ENCODE peak calls at places on chromosomes 16 and 17, in ten cellular contexts. One of them, this sample, is unnamed.

GRCh38 chr17:21214777-21215541 is 998 bp upstream of the TMEM11 start:
- DNase-seq in hypothalamus: no peak
- DNase-seq in activated CD4-positive, alpha-beta memory T cell treated with anti-CD3 and anti-CD28 coated beads, Interleukin-2, amount 10 ng/mL, durations not matched to agents 7 days and 5 days: no peak
- DNase-seq in stimulated activated CD8-positive, alpha-beta memory T cell treated with anti-CD3 and anti-CD28 coated beads, Interleukin-4, amount 100 ng/mL, for 1 hour: no peak
- DNase-seq in osteocyte: no peak
- DNase-seq in sciatic nerve: peak; percentile 65
- DNase-seq in stimulated activated CD4-positive, alpha-beta T cell treated with anti-CD3 and anti-CD28 coated beads, Interleukin-1b, Interleukin-23, amount 100 ng/mL, for 24 hours: no peak
- DNase-seq in choroid plexus epithelial cell: peak; percentile 39
- DNase-seq in hepatic stellate cell: peak; percentile 53
- DNase-seq in sigmoid colon: peak; percentile 70
- DNase-seq in this sample: peak; percentile 22

GRCh38 chr16:30786936-30787612 is at the start of gene ZNF629:
- DNase-seq in activated CD4-positive, alpha-beta memory T cell treated with anti-CD3 and anti-CD28 coated beads, Interleukin-2, amount 10 ng/mL, durations not matched to agents 7 days and 5 days: no peak
- DNase-seq in stimulated activated CD4-positive, alpha-beta T cell treated with anti-CD3 and anti-CD28 coated beads, Interleukin-1b, Interleukin-23, amount 100 ng/mL, for 24 hours: no peak
- DNase-seq in hepatic stellate cell: peak; percentile 93
- DNase-seq in stimulated activated CD8-positive, alpha-beta memory T cell treated with anti-CD3 and anti-CD28 coated beads, Interleukin-4, amount 100 ng/mL, for 1 hour: no peak
- DNase-seq in sigmoid colon: peak; percentile 89
- DNase-seq in sciatic nerve: peak; percentile 84
- DNase-seq in choroid plexus epithelial cell: peak; percentile 72
- DNase-seq in hypothalamus: peak; percentile 52
- DNase-seq in osteocyte: no peak
- DNase-seq in this sample: peak; percentile 45

GRCh38 chr16:27764869-27765675 is 215.1 kb downstream of the KATNIP start:
- DNase-seq in osteocyte: no peak
- DNase-seq in choroid plexus epithelial cell: no peak
- DNase-seq in hypothalamus: no peak
- DNase-seq in sciatic nerve: no peak
- DNase-seq in hepatic stellate cell: no peak
- DNase-seq in activated CD4-positive, alpha-beta memory T cell treated with anti-CD3 and anti-CD28 coated beads, Interleukin-2, amount 10 ng/mL, durations not matched to agents 7 days and 5 days: no peak
- DNase-seq in stimulated activated CD8-positive, alpha-beta memory T cell treated with anti-CD3 and anti-CD28 coated beads, Interleukin-4, amount 100 ng/mL, for 1 hour: no peak
- DNase-seq in sigmoid colon: no peak
- DNase-seq in stimulated activated CD4-positive, alpha-beta T cell treated with anti-CD3 and anti-CD28 coated beads, Interleukin-1b, Interleukin-23, amount 100 ng/mL, for 24 hours: no peak
- DNase-seq in this sample: no peak

GRCh38 chr17:50095626-50096037 is 481 bp downstream of the PDK2 start:
- DNase-seq in osteocyte: no peak
- DNase-seq in choroid plexus epithelial cell: peak; percentile 40
- DNase-seq in hypothalamus: no peak
- DNase-seq in sciatic nerve: no peak
- DNase-seq in activated CD4-positive, alpha-beta memory T cell treated with anti-CD3 and anti-CD28 coated beads, Interleukin-2, amount 10 ng/mL, durations not matched to agents 7 days and 5 days: no peak
- DNase-seq in hepatic stellate cell: no peak
- DNase-seq in stimulated activated CD4-positive, alpha-beta T cell treated with anti-CD3 and anti-CD28 coated beads, Interleukin-1b, Interleukin-23, amount 100 ng/mL, for 24 hours: no peak
- DNase-seq in stimulated activated CD8-positive, alpha-beta memory T cell treated with anti-CD3 and anti-CD28 coated beads, Interleukin-4, amount 100 ng/mL, for 1 hour: no peak
- DNase-seq in sigmoid colon: no peak
- DNase-seq in this sample: no peak

GRCh38 chr17:57985675-57985974 is 2.4 kb downstream of the VEZF1 start:
- DNase-seq in hepatic stellate cell: peak; percentile 34
- DNase-seq in hypothalamus: no peak
- DNase-seq in osteocyte: no peak
- DNase-seq in sciatic nerve: no peak
- DNase-seq in sigmoid colon: no peak
- DNase-seq in stimulated activated CD8-positive, alpha-beta memory T cell treated with anti-CD3 and anti-CD28 coated beads, Interleukin-4, amount 100 ng/mL, for 1 hour: no peak
- DNase-seq in stimulated activated CD4-positive, alpha-beta T cell treated with anti-CD3 and anti-CD28 coated beads, Interleukin-1b, Interleukin-23, amount 100 ng/mL, for 24 hours: no peak
- DNase-seq in activated CD4-positive, alpha-beta memory T cell treated with anti-CD3 and anti-CD28 coated beads, Interleukin-2, amount 10 ng/mL, durations not matched to agents 7 days and 5 days: no peak
- DNase-seq in choroid plexus epithelial cell: peak; percentile 25
- DNase-seq in this sample: no peak

GRCh38 chr16:47371615-47372014 is 89.2 kb downstream of the ITFG1 start:
- DNase-seq in hypothalamus: no peak
- DNase-seq in osteocyte: no peak
- DNase-seq in choroid plexus epithelial cell: no peak
- DNase-seq in stimulated activated CD4-positive, alpha-beta T cell treated with anti-CD3 and anti-CD28 coated beads, Interleukin-1b, Interleukin-23, amount 100 ng/mL, for 24 hours: no peak
- DNase-seq in activated CD4-positive, alpha-beta memory T cell treated with anti-CD3 and anti-CD28 coated beads, Interleukin-2, amount 10 ng/mL, durations not matched to agents 7 days and 5 days: no peak
- DNase-seq in hepatic stellate cell: no peak
- DNase-seq in sigmoid colon: no peak
- DNase-seq in sciatic nerve: no peak
- DNase-seq in stimulated activated CD8-positive, alpha-beta memory T cell treated with anti-CD3 and anti-CD28 coated beads, Interleukin-4, amount 100 ng/mL, for 1 hour: no peak
- DNase-seq in this sample: no peak

GRCh38 chr17:55524440-55525220 is 13.4 kb upstream of the SMIM36 start:
- DNase-seq in sigmoid colon: no peak
- DNase-seq in activated CD4-positive, alpha-beta memory T cell treated with anti-CD3 and anti-CD28 coated beads, Interleukin-2, amount 10 ng/mL, durations not matched to agents 7 days and 5 days: no peak
- DNase-seq in hypothalamus: no peak
- DNase-seq in sciatic nerve: no peak
- DNase-seq in hepatic stellate cell: no peak
- DNase-seq in choroid plexus epithelial cell: no peak
- DNase-seq in stimulated activated CD8-positive, alpha-beta memory T cell treated with anti-CD3 and anti-CD28 coated beads, Interleukin-4, amount 100 ng/mL, for 1 hour: no peak
- DNase-seq in stimulated activated CD4-positive, alpha-beta T cell treated with anti-CD3 and anti-CD28 coated beads, Interleukin-1b, Interleukin-23, amount 100 ng/mL, for 24 hours: no peak
- DNase-seq in osteocyte: no peak
- DNase-seq in this sample: no peak

GRCh38 chr16:57185446-57185944 is 344 bp downstream of the PSME3IP1 start:
- DNase-seq in choroid plexus epithelial cell: peak; percentile 64
- DNase-seq in hepatic stellate cell: peak; percentile 54
- DNase-seq in stimulated activated CD4-positive, alpha-beta T cell treated with anti-CD3 and anti-CD28 coated beads, Interleukin-1b, Interleukin-23, amount 100 ng/mL, for 24 hours: no peak
- DNase-seq in sigmoid colon: peak; percentile 82
- DNase-seq in stimulated activated CD8-positive, alpha-beta memory T cell treated with anti-CD3 and anti-CD28 coated beads, Interleukin-4, amount 100 ng/mL, for 1 hour: no peak
- DNase-seq in activated CD4-positive, alpha-beta memory T cell treated with anti-CD3 and anti-CD28 coated beads, Interleukin-2, amount 10 ng/mL, durations not matched to agents 7 days and 5 days: no peak
- DNase-seq in osteocyte: no peak
- DNase-seq in hypothalamus: no peak
- DNase-seq in sciatic nerve: peak; percentile 75
- DNase-seq in this sample: peak; percentile 47

GRCh38 chr17:30590086-30590485 is 112.9 kb downstream of the GOSR1 start:
- DNase-seq in stimulated activated CD4-positive, alpha-beta T cell treated with anti-CD3 and anti-CD28 coated beads, Interleukin-1b, Interleukin-23, amount 100 ng/mL, for 24 hours: no peak
- DNase-seq in sigmoid colon: no peak
- DNase-seq in osteocyte: no peak
- DNase-seq in choroid plexus epithelial cell: peak; percentile 16
- DNase-seq in activated CD4-positive, alpha-beta memory T cell treated with anti-CD3 and anti-CD28 coated beads, Interleukin-2, amount 10 ng/mL, durations not matched to agents 7 days and 5 days: no peak
- DNase-seq in sciatic nerve: no peak
- DNase-seq in hypothalamus: no peak
- DNase-seq in hepatic stellate cell: no peak
- DNase-seq in stimulated activated CD8-positive, alpha-beta memory T cell treated with anti-CD3 and anti-CD28 coated beads, Interleukin-4, amount 100 ng/mL, for 1 hour: no peak
- DNase-seq in this sample: peak; percentile 35

GRCh38 chr16:2224183-2224486 is 744 bp downstream of the E4F1 start:
- DNase-seq in osteocyte: no peak
- DNase-seq in stimulated activated CD8-positive, alpha-beta memory T cell treated with anti-CD3 and anti-CD28 coated beads, Interleukin-4, amount 100 ng/mL, for 1 hour: no peak
- DNase-seq in choroid plexus epithelial cell: peak; percentile 71
- DNase-seq in sigmoid colon: no peak
- DNase-seq in sciatic nerve: no peak
- DNase-seq in stimulated activated CD4-positive, alpha-beta T cell treated with anti-CD3 and anti-CD28 coated beads, Interleukin-1b, Interleukin-23, amount 100 ng/mL, for 24 hours: no peak
- DNase-seq in hepatic stellate cell: no peak
- DNase-seq in activated CD4-positive, alpha-beta memory T cell treated with anti-CD3 and anti-CD28 coated beads, Interleukin-2, amount 10 ng/mL, durations not matched to agents 7 days and 5 days: no peak
- DNase-seq in hypothalamus: no peak
- DNase-seq in this sample: peak; percentile 24

GRCh38 chr16:85644093-85644712 is 31.1 kb downstream of the GSE1 start:
- DNase-seq in hepatic stellate cell: no peak
- DNase-seq in osteocyte: no peak
- DNase-seq in choroid plexus epithelial cell: no peak
- DNase-seq in stimulated activated CD4-positive, alpha-beta T cell treated with anti-CD3 and anti-CD28 coated beads, Interleukin-1b, Interleukin-23, amount 100 ng/mL, for 24 hours: no peak
- DNase-seq in activated CD4-positive, alpha-beta memory T cell treated with anti-CD3 and anti-CD28 coated beads, Interleukin-2, amount 10 ng/mL, durations not matched to agents 7 days and 5 days: no peak
- DNase-seq in stimulated activated CD8-positive, alpha-beta memory T cell treated with anti-CD3 and anti-CD28 coated beads, Interleukin-4, amount 100 ng/mL, for 1 hour: no peak
- DNase-seq in hypothalamus: no peak
- DNase-seq in sciatic nerve: no peak
- DNase-seq in sigmoid colon: no peak
- DNase-seq in this sample: no peak

GRCh38 chr17:40678902-40679522 is 14.0 kb upstream of the KRT222 start:
- DNase-seq in activated CD4-positive, alpha-beta memory T cell treated with anti-CD3 and anti-CD28 coated beads, Interleukin-2, amount 10 ng/mL, durations not matched to agents 7 days and 5 days: no peak
- DNase-seq in osteocyte: no peak
- DNase-seq in hepatic stellate cell: no peak
- DNase-seq in sigmoid colon: no peak
- DNase-seq in stimulated activated CD4-positive, alpha-beta T cell treated with anti-CD3 and anti-CD28 coated beads, Interleukin-1b, Interleukin-23, amount 100 ng/mL, for 24 hours: no peak
- DNase-seq in hypothalamus: no peak
- DNase-seq in sciatic nerve: no peak
- DNase-seq in stimulated activated CD8-positive, alpha-beta memory T cell treated with anti-CD3 and anti-CD28 coated beads, Interleukin-4, amount 100 ng/mL, for 1 hour: no peak
- DNase-seq in choroid plexus epithelial cell: no peak
- DNase-seq in this sample: no peak

GRCh38 chr17:68612228-68612922 is 11.2 kb upstream of the FAM20A start:
- DNase-seq in stimulated activated CD8-positive, alpha-beta memory T cell treated with anti-CD3 and anti-CD28 coated beads, Interleukin-4, amount 100 ng/mL, for 1 hour: no peak
- DNase-seq in stimulated activated CD4-positive, alpha-beta T cell treated with anti-CD3 and anti-CD28 coated beads, Interleukin-1b, Interleukin-23, amount 100 ng/mL, for 24 hours: no peak
- DNase-seq in choroid plexus epithelial cell: no peak
- DNase-seq in sigmoid colon: no peak
- DNase-seq in hypothalamus: no peak
- DNase-seq in activated CD4-positive, alpha-beta memory T cell treated with anti-CD3 and anti-CD28 coated beads, Interleukin-2, amount 10 ng/mL, durations not matched to agents 7 days and 5 days: no peak
- DNase-seq in sciatic nerve: no peak
- DNase-seq in hepatic stellate cell: no peak
- DNase-seq in osteocyte: no peak
- DNase-seq in this sample: no peak

GRCh38 chr17:18332909-18333489 is 17.9 kb downstream of the SMCR8 start:
- DNase-seq in sigmoid colon: no peak
- DNase-seq in stimulated activated CD4-positive, alpha-beta T cell treated with anti-CD3 and anti-CD28 coated beads, Interleukin-1b, Interleukin-23, amount 100 ng/mL, for 24 hours: no peak
- DNase-seq in activated CD4-positive, alpha-beta memory T cell treated with anti-CD3 and anti-CD28 coated beads, Interleukin-2, amount 10 ng/mL, durations not matched to agents 7 days and 5 days: no peak
- DNase-seq in hepatic stellate cell: no peak
- DNase-seq in hypothalamus: no peak
- DNase-seq in choroid plexus epithelial cell: peak; percentile 27
- DNase-seq in sciatic nerve: no peak
- DNase-seq in stimulated activated CD8-positive, alpha-beta memory T cell treated with anti-CD3 and anti-CD28 coated beads, Interleukin-4, amount 100 ng/mL, for 1 hour: no peak
- DNase-seq in osteocyte: no peak
- DNase-seq in this sample: no peak

GRCh38 chr17:69539781-69540319 is 125.4 kb downstream of the MAP2K6 start:
- DNase-seq in activated CD4-positive, alpha-beta memory T cell treated with anti-CD3 and anti-CD28 coated beads, Interleukin-2, amount 10 ng/mL, durations not matched to agents 7 days and 5 days: no peak
- DNase-seq in osteocyte: no peak
- DNase-seq in choroid plexus epithelial cell: peak; percentile 69
- DNase-seq in hypothalamus: no peak
- DNase-seq in sciatic nerve: no peak
- DNase-seq in stimulated activated CD4-positive, alpha-beta T cell treated with anti-CD3 and anti-CD28 coated beads, Interleukin-1b, Interleukin-23, amount 100 ng/mL, for 24 hours: no peak
- DNase-seq in stimulated activated CD8-positive, alpha-beta memory T cell treated with anti-CD3 and anti-CD28 coated beads, Interleukin-4, amount 100 ng/mL, for 1 hour: no peak
- DNase-seq in sigmoid colon: no peak
- DNase-seq in hepatic stellate cell: peak; percentile 9
- DNase-seq in this sample: peak; percentile 25

GRCh38 chr16:53085539-53086450 is 31.0 kb downstream of the CHD9 start:
- DNase-seq in stimulated activated CD8-positive, alpha-beta memory T cell treated with anti-CD3 and anti-CD28 coated beads, Interleukin-4, amount 100 ng/mL, for 1 hour: no peak
- DNase-seq in sciatic nerve: no peak
- DNase-seq in stimulated activated CD4-positive, alpha-beta T cell treated with anti-CD3 and anti-CD28 coated beads, Interleukin-1b, Interleukin-23, amount 100 ng/mL, for 24 hours: no peak
- DNase-seq in osteocyte: no peak
- DNase-seq in choroid plexus epithelial cell: peak; percentile 28
- DNase-seq in hypothalamus: no peak
- DNase-seq in activated CD4-positive, alpha-beta memory T cell treated with anti-CD3 and anti-CD28 coated beads, Interleukin-2, amount 10 ng/mL, durations not matched to agents 7 days and 5 days: no peak
- DNase-seq in hepatic stellate cell: no peak
- DNase-seq in sigmoid colon: no peak
- DNase-seq in this sample: no peak

GRCh38 chr16:68355447-68356248 is 44.8 kb downstream of the PRMT7 start:
- DNase-seq in osteocyte: no peak
- DNase-seq in stimulated activated CD4-positive, alpha-beta T cell treated with anti-CD3 and anti-CD28 coated beads, Interleukin-1b, Interleukin-23, amount 100 ng/mL, for 24 hours: no peak
- DNase-seq in activated CD4-positive, alpha-beta memory T cell treated with anti-CD3 and anti-CD28 coated beads, Interleukin-2, amount 10 ng/mL, durations not matched to agents 7 days and 5 days: no peak
- DNase-seq in sigmoid colon: no peak
- DNase-seq in hepatic stellate cell: no peak
- DNase-seq in sciatic nerve: no peak
- DNase-seq in choroid plexus epithelial cell: no peak
- DNase-seq in stimulated activated CD8-positive, alpha-beta memory T cell treated with anti-CD3 and anti-CD28 coated beads, Interleukin-4, amount 100 ng/mL, for 1 hour: no peak
- DNase-seq in hypothalamus: no peak
- DNase-seq in this sample: no peak

GRCh38 chr16:74201561-74201960 is 95.1 kb upstream of the PSMD7 start:
- DNase-seq in stimulated activated CD4-positive, alpha-beta T cell treated with anti-CD3 and anti-CD28 coated beads, Interleukin-1b, Interleukin-23, amount 100 ng/mL, for 24 hours: no peak
- DNase-seq in sigmoid colon: no peak
- DNase-seq in hepatic stellate cell: no peak
- DNase-seq in stimulated activated CD8-positive, alpha-beta memory T cell treated with anti-CD3 and anti-CD28 coated beads, Interleukin-4, amount 100 ng/mL, for 1 hour: no peak
- DNase-seq in osteocyte: no peak
- DNase-seq in sciatic nerve: no peak
- DNase-seq in hypothalamus: no peak
- DNase-seq in choroid plexus epithelial cell: no peak
- DNase-seq in activated CD4-positive, alpha-beta memory T cell treated with anti-CD3 and anti-CD28 coated beads, Interleukin-2, amount 10 ng/mL, durations not matched to agents 7 days and 5 days: no peak
- DNase-seq in this sample: no peak

GRCh38 chr17:35214631-35215273 is 20.6 kb upstream of the SLC35G3 start:
- DNase-seq in choroid plexus epithelial cell: no peak
- DNase-seq in sigmoid colon: no peak
- DNase-seq in stimulated activated CD8-positive, alpha-beta memory T cell treated with anti-CD3 and anti-CD28 coated beads, Interleukin-4, amount 100 ng/mL, for 1 hour: no peak
- DNase-seq in stimulated activated CD4-positive, alpha-beta T cell treated with anti-CD3 and anti-CD28 coated beads, Interleukin-1b, Interleukin-23, amount 100 ng/mL, for 24 hours: no peak
- DNase-seq in hepatic stellate cell: no peak
- DNase-seq in osteocyte: no peak
- DNase-seq in hypothalamus: no peak
- DNase-seq in activated CD4-positive, alpha-beta memory T cell treated with anti-CD3 and anti-CD28 coated beads, Interleukin-2, amount 10 ng/mL, durations not matched to agents 7 days and 5 days: peak; percentile 48
- DNase-seq in sciatic nerve: no peak
- DNase-seq in this sample: no peak

GRCh38 chr17:21286066-21286770 is 1.7 kb downstream of the MAP2K3 start:
- DNase-seq in activated CD4-positive, alpha-beta memory T cell treated with anti-CD3 and anti-CD28 coated beads, Interleukin-2, amount 10 ng/mL, durations not matched to agents 7 days and 5 days: peak; percentile 29
- DNase-seq in sciatic nerve: peak; percentile 90
- DNase-seq in choroid plexus epithelial cell: peak; percentile 99
- DNase-seq in hepatic stellate cell: peak; percentile 99
- DNase-seq in hypothalamus: no peak
- DNase-seq in stimulated activated CD8-positive, alpha-beta memory T cell treated with anti-CD3 and anti-CD28 coated beads, Interleukin-4, amount 100 ng/mL, for 1 hour: no peak
- DNase-seq in osteocyte: peak; percentile 94
- DNase-seq in stimulated activated CD4-positive, alpha-beta T cell treated with anti-CD3 and anti-CD28 coated beads, Interleukin-1b, Interleukin-23, amount 100 ng/mL, for 24 hours: no peak
- DNase-seq in sigmoid colon: peak; percentile 98
- DNase-seq in this sample: peak; percentile 98

GRCh38 chr17:64326030-64326419 is 63.0 kb upstream of the TEX2 start:
- DNase-seq in choroid plexus epithelial cell: no peak
- DNase-seq in osteocyte: no peak
- DNase-seq in sciatic nerve: no peak
- DNase-seq in hepatic stellate cell: no peak
- DNase-seq in sigmoid colon: no peak
- DNase-seq in stimulated activated CD4-positive, alpha-beta T cell treated with anti-CD3 and anti-CD28 coated beads, Interleukin-1b, Interleukin-23, amount 100 ng/mL, for 24 hours: no peak
- DNase-seq in stimulated activated CD8-positive, alpha-beta memory T cell treated with anti-CD3 and anti-CD28 coated beads, Interleukin-4, amount 100 ng/mL, for 1 hour: no peak
- DNase-seq in activated CD4-positive, alpha-beta memory T cell treated with anti-CD3 and anti-CD28 coated beads, Interleukin-2, amount 10 ng/mL, durations not matched to agents 7 days and 5 days: no peak
- DNase-seq in hypothalamus: no peak
- DNase-seq in this sample: no peak

GRCh38 chr16:86798247-86799041 is 220.1 kb downstream of the FOXL1 start:
- DNase-seq in activated CD4-positive, alpha-beta memory T cell treated with anti-CD3 and anti-CD28 coated beads, Interleukin-2, amount 10 ng/mL, durations not matched to agents 7 days and 5 days: no peak
- DNase-seq in stimulated activated CD4-positive, alpha-beta T cell treated with anti-CD3 and anti-CD28 coated beads, Interleukin-1b, Interleukin-23, amount 100 ng/mL, for 24 hours: no peak
- DNase-seq in choroid plexus epithelial cell: no peak
- DNase-seq in hepatic stellate cell: no peak
- DNase-seq in stimulated activated CD8-positive, alpha-beta memory T cell treated with anti-CD3 and anti-CD28 coated beads, Interleukin-4, amount 100 ng/mL, for 1 hour: no peak
- DNase-seq in sciatic nerve: no peak
- DNase-seq in osteocyte: no peak
- DNase-seq in sigmoid colon: peak; percentile 4
- DNase-seq in hypothalamus: no peak
- DNase-seq in this sample: no peak

GRCh38 chr17:74960739-74961342 is 11.7 kb downstream of the HID1 start:
- DNase-seq in choroid plexus epithelial cell: peak; percentile 41
- DNase-seq in osteocyte: no peak
- DNase-seq in stimulated activated CD8-positive, alpha-beta memory T cell treated with anti-CD3 and anti-CD28 coated beads, Interleukin-4, amount 100 ng/mL, for 1 hour: no peak
- DNase-seq in activated CD4-positive, alpha-beta memory T cell treated with anti-CD3 and anti-CD28 coated beads, Interleukin-2, amount 10 ng/mL, durations not matched to agents 7 days and 5 days: peak; percentile 71
- DNase-seq in sigmoid colon: no peak
- DNase-seq in hepatic stellate cell: peak; percentile 48
- DNase-seq in hypothalamus: no peak
- DNase-seq in sciatic nerve: no peak
- DNase-seq in stimulated activated CD4-positive, alpha-beta T cell treated with anti-CD3 and anti-CD28 coated beads, Interleukin-1b, Interleukin-23, amount 100 ng/mL, for 24 hours: no peak
- DNase-seq in this sample: peak; percentile 17

This sample was measured in brain microvascular endothelial cell.